ENCODE peak calls at places on chromosomes 16 and 17, in five cellular contexts. One of them, this sample, is unnamed.

GRCh38 chr16:962366-962765 is 8.4 kb downstream of the LMF1 start:
- DNase-seq in tibial nerve: no peak
- DNase-seq in Peyer's patch: no peak
- DNase-seq in AG04450: no peak
- DNase-seq in colonic mucosa: no peak
- DNase-seq in this sample: no peak

GRCh38 chr17:63035271-63035670 is 69.2 kb downstream of the TANC2 start:
- DNase-seq in AG04450: peak; percentile 44
- DNase-seq in colonic mucosa: no peak
- DNase-seq in tibial nerve: no peak
- DNase-seq in Peyer's patch: no peak
- DNase-seq in this sample: peak; percentile 37

GRCh38 chr16:29653436-29653835 is 9.6 kb upstream of the SPN start:
- DNase-seq in Peyer's patch: no peak
- DNase-seq in colonic mucosa: no peak
- DNase-seq in AG04450: no peak
- DNase-seq in tibial nerve: no peak
- DNase-seq in this sample: no peak

GRCh38 chr17:66676421-66676820 is 158.5 kb upstream of the CACNG5 start:
- DNase-seq in colonic mucosa: peak; percentile 92
- DNase-seq in tibial nerve: no peak
- DNase-seq in Peyer's patch: peak; percentile 83
- DNase-seq in AG04450: no peak
- DNase-seq in this sample: peak; percentile 89

GRCh38 chr17:64291268-64291851 is 28.3 kb upstream of the TEX2 start:
- DNase-seq in AG04450: no peak
- DNase-seq in Peyer's patch: no peak
- DNase-seq in tibial nerve: no peak
- DNase-seq in colonic mucosa: no peak
- DNase-seq in this sample: no peak

GRCh38 chr16:23072769-23073549 is 76.3 kb downstream of the USP31 start:
- DNase-seq in AG04450: no peak
- DNase-seq in colonic mucosa: no peak
- DNase-seq in tibial nerve: no peak
- DNase-seq in Peyer's patch: no peak
- DNase-seq in this sample: peak; percentile 73

GRCh38 chr16:86828202-86828601 is 249.9 kb downstream of the FOXL1 start:
- DNase-seq in colonic mucosa: no peak
- DNase-seq in AG04450: no peak
- DNase-seq in Peyer's patch: no peak
- DNase-seq in tibial nerve: no peak
- DNase-seq in this sample: no peak

GRCh38 chr17:17525956-17526355 is 29.8 kb upstream of the RASD1 start:
- DNase-seq in Peyer's patch: no peak
- DNase-seq in colonic mucosa: peak; percentile 51
- DNase-seq in tibial nerve: no peak
- DNase-seq in AG04450: no peak
- DNase-seq in this sample: no peak

GRCh38 chr17:38601539-38602351 is 4.0 kb downstream of the SRCIN1 start:
- DNase-seq in Peyer's patch: peak; percentile 85
- DNase-seq in tibial nerve: no peak
- DNase-seq in colonic mucosa: peak; percentile 86
- DNase-seq in AG04450: no peak
- DNase-seq in this sample: no peak

GRCh38 chr16:11164482-11165270 is 91.3 kb downstream of the SOCS1 start:
- DNase-seq in tibial nerve: no peak
- DNase-seq in Peyer's patch: peak; percentile 30
- DNase-seq in AG04450: no peak
- DNase-seq in colonic mucosa: no peak
- DNase-seq in this sample: no peak
- H3K27ac ChIP-seq in tibial nerve: no peak overlapping the region
- H3K27ac ChIP-seq in Peyer's patch: no peak overlapping the region
- H3K27ac ChIP-seq in AG04450: no peak overlapping the region
- H3K27ac ChIP-seq in colonic mucosa: no peak overlapping the region
- H3K27ac ChIP-seq in this sample: no peak overlapping the region

DNA sequence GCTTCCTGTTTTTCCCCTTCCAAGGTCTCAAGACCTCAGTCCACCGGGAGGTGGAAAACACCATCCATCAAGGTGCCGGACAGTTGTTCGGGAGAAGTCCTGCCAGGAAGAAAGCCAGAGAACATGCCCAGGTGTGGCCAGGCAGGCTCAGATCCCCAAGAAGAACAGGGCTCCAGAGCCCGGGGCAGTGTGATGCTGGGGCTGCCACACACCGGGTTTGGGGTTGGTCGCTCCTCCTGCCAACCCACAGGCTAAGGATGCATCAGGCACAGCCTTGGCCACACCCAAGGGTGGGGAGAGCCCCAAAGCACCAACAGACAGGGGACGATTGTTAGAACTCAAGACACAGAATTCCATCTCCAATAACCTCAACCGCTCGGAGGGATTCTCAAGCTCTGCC is 19.7 kb downstream of the ZFHX3 start:
- DNase-seq in Peyer's patch: no peak
- DNase-seq in tibial nerve: no peak
- DNase-seq in colonic mucosa: no peak
- DNase-seq in AG04450: no peak
- DNase-seq in this sample: no peak
- H3K27ac ChIP-seq in Peyer's patch: no peak overlapping the region
- H3K27ac ChIP-seq in tibial nerve: no peak overlapping the region
- H3K27ac ChIP-seq in colonic mucosa: no peak overlapping the region
- H3K27ac ChIP-seq in AG04450: no peak overlapping the region
- H3K27ac ChIP-seq in this sample: no peak overlapping the region

GRCh38 chr17:79420318-79421243 is 190.3 kb downstream of the RBFOX3 start:
- DNase-seq in AG04450: no peak
- DNase-seq in colonic mucosa: no peak
- DNase-seq in Peyer's patch: no peak
- DNase-seq in tibial nerve: no peak
- DNase-seq in this sample: no peak
- H3K27ac ChIP-seq in AG04450: no peak overlapping the region
- H3K27ac ChIP-seq in colonic mucosa: no peak overlapping the region
- H3K27ac ChIP-seq in Peyer's patch: no peak overlapping the region
- H3K27ac ChIP-seq in tibial nerve: no peak overlapping the region
- H3K27ac ChIP-seq in this sample: no peak overlapping the region

DNA sequence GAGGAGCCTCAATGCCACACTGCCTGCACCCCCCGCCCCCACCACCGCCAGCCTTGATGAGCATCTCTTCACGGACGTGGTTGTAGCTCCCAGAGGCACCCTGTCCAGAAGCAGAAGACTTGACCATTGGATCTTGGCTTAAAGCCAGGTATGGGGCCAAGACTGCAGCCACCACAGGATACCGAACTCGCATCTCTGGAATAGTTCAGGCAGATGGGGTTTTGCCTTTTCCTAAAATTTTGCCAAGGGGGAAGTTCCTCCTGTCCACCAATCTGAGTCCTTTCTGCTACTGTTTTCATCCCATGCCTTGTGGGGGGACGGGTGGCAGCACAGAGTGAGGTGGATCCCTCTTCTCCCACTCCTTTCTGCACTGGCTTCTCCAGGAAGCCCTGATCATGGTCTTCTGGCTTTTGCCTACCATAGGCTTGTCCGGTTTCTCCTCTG is 939 bp downstream of the CORO6 start:
- DNase-seq in AG04450: no peak
- DNase-seq in Peyer's patch: no peak
- DNase-seq in tibial nerve: no peak
- DNase-seq in colonic mucosa: no peak
- DNase-seq in this sample: no peak
- H3K27ac ChIP-seq in AG04450: no peak overlapping the region
- H3K27ac ChIP-seq in Peyer's patch: peak overlapping the region; percentile 47
- H3K27ac ChIP-seq in tibial nerve: peak overlapping the region; percentile 81
- H3K27ac ChIP-seq in colonic mucosa: no peak overlapping the region
- H3K27ac ChIP-seq in this sample: no peak overlapping the region

DNA sequence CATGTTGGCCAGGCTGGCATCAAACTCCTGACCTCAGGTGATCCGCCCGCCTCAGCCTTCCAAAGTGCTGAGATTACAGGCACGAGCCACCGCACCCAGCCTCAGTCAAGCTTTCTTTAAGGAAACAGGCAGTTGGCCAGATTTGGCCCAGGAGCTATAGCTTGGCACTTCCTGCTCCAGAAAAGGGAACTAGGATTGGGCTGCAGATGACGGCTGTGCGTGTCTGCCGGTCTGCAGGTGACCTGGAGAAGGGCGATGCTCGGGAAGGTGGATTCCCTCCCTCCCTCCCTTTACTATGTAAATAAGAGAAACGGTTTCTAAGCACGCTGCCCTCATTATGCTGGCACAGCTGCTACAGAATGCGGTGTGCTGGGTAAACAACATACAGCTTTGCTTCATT is 215.9 kb downstream of the RPTOR start:
- DNase-seq in AG04450: no peak
- DNase-seq in tibial nerve: no peak
- DNase-seq in Peyer's patch: no peak
- DNase-seq in colonic mucosa: peak; percentile 75
- DNase-seq in this sample: peak; percentile 29
- H3K27ac ChIP-seq in AG04450: no peak overlapping the region
- H3K27ac ChIP-seq in tibial nerve: no peak overlapping the region
- H3K27ac ChIP-seq in Peyer's patch: no peak overlapping the region
- H3K27ac ChIP-seq in colonic mucosa: peak overlapping the region; percentile 29
- H3K27ac ChIP-seq in this sample: peak overlapping the region; percentile 36

GRCh38 chr16:67228034-67228785 is 1.3 kb downstream of the TMEM208 start:
- DNase-seq in AG04450: no peak
- DNase-seq in Peyer's patch: no peak
- DNase-seq in tibial nerve: no peak
- DNase-seq in colonic mucosa: no peak
- DNase-seq in this sample: no peak

GRCh38 chr16:67226295-67226803 is 581 bp upstream of the TMEM208 start:
- DNase-seq in colonic mucosa: no peak
- DNase-seq in AG04450: no peak
- DNase-seq in tibial nerve: no peak
- DNase-seq in Peyer's patch: no peak
- DNase-seq in this sample: no peak

GRCh38 chr16:67228905-67229304 is 2.0 kb downstream of the TMEM208 start:
- DNase-seq in colonic mucosa: no peak
- DNase-seq in AG04450: no peak
- DNase-seq in Peyer's patch: peak; percentile 39
- DNase-seq in tibial nerve: no peak
- DNase-seq in this sample: no peak

GRCh38 chr16:67227567-67227921 is 614 bp downstream of the TMEM208 start:
- DNase-seq in colonic mucosa: no peak
- DNase-seq in tibial nerve: no peak
- DNase-seq in AG04450: no peak
- DNase-seq in Peyer's patch: no peak
- DNase-seq in this sample: no peak

GRCh38 chr16:67226804-67227566 is at the start of gene TMEM208:
- DNase-seq in colonic mucosa: peak; percentile 99
- DNase-seq in AG04450: peak; percentile 94
- DNase-seq in Peyer's patch: peak; percentile 98
- DNase-seq in tibial nerve: peak; percentile 95
- DNase-seq in this sample: peak; percentile 90
- H3K27ac ChIP-seq in colonic mucosa: peak within 1 kb of the TSS; percentile 56
- H3K27ac ChIP-seq in AG04450: peak within 1 kb of the TSS; percentile 75
- H3K27ac ChIP-seq in Peyer's patch: peak within 1 kb of the TSS; percentile 83
- H3K27ac ChIP-seq in tibial nerve: peak within 1 kb of the TSS; percentile 92
- H3K27ac ChIP-seq in this sample: peak within 1 kb of the TSS; percentile 63

GRCh38 chr17:50934161-50934560 is 68.0 kb upstream of the TOB1 start:
- DNase-seq in Peyer's patch: no peak
- DNase-seq in AG04450: no peak
- DNase-seq in colonic mucosa: no peak
- DNase-seq in tibial nerve: no peak
- DNase-seq in this sample: no peak

GRCh38 chr17:50932584-50932901 is 66.4 kb upstream of the TOB1 start:
- DNase-seq in AG04450: no peak
- DNase-seq in tibial nerve: no peak
- DNase-seq in Peyer's patch: no peak
- DNase-seq in colonic mucosa: no peak
- DNase-seq in this sample: no peak

GRCh38 chr17:50928662-50929061 is 62.5 kb upstream of the TOB1 start:
- DNase-seq in tibial nerve: no peak
- DNase-seq in colonic mucosa: no peak
- DNase-seq in AG04450: no peak
- DNase-seq in Peyer's patch: no peak
- DNase-seq in this sample: no peak

GRCh38 chr17:50934672-50935200 is 68.6 kb upstream of the TOB1 start:
- DNase-seq in AG04450: no peak
- DNase-seq in tibial nerve: no peak
- DNase-seq in Peyer's patch: no peak
- DNase-seq in colonic mucosa: no peak
- DNase-seq in this sample: no peak

GRCh38 chr17:50931003-50931878 is 65.1 kb upstream of the TOB1 start:
- DNase-seq in AG04450: peak; percentile 55
- DNase-seq in tibial nerve: peak; percentile 73
- DNase-seq in colonic mucosa: peak; percentile 77
- DNase-seq in Peyer's patch: peak; percentile 80
- DNase-seq in this sample: no peak
- H3K27ac ChIP-seq in AG04450: peak overlapping the region; percentile 90
- H3K27ac ChIP-seq in tibial nerve: peak overlapping the region; percentile 96
- H3K27ac ChIP-seq in colonic mucosa: peak overlapping the region; percentile 71
- H3K27ac ChIP-seq in Peyer's patch: peak overlapping the region; percentile 59
- H3K27ac ChIP-seq in this sample: peak overlapping the region; percentile 81